ENCODE peak calls at places on chromosomes 1 and 21, in five cellular contexts. H, B, S, R and V are unnamed samples.

GRCh38 chr1:103520822-103521221 is 4.7 kb upstream of the RNPC3 start:
- DNase-seq in B (no peak), R (no peak), S (no peak), H (no peak), V (no peak)

GRCh38 chr21:14836950-14837349 is 227.8 kb downstream of the NRIP1 start:
- DNase-seq in S (no peak), B (no peak), R (no peak), H (no peak), V (no peak)

GRCh38 chr1:38114231-38114630 is 67.6 kb upstream of the POU3F1 start:
- DNase-seq in B (no peak), R (no peak), S (no peak), H (no peak), V (peak; percentile 6)

GRCh38 chr1:165329104-165329503 is 27.4 kb downstream of the LMX1A start:
- DNase-seq in R (no peak), B (no peak), S (no peak), H (no peak), V (no peak)

GRCh38 chr1:114122891-114123621 is 30.6 kb downstream of the SYT6 start:
- DNase-seq in B (no peak), H (no peak), S (no peak), R (no peak), V (no peak)

GRCh38 chr1:210328032-210328745 is 513 bp upstream of the HHAT start:
- DNase-seq in B (no peak), H (no peak), R (no peak), S (no peak), V (no peak)

GRCh38 chr1:58067082-58067481 is 479.4 kb downstream of the OMA1 start:
- DNase-seq in S (no peak), H (no peak), R (no peak), B (no peak), V (no peak)

GRCh38 chr1:1041092-1041503 is 21.2 kb downstream of the AGRN start:
- DNase-seq in B (no peak), R (no peak), H (no peak), S (no peak), V (no peak)

GRCh38 chr1:111778541-111779051 is 22.9 kb downstream of the DDX20 start:
- DNase-seq in H (no peak), S (no peak), B (no peak), R (no peak), V (no peak)

GRCh38 chr1:178932552-178932906 is 61.7 kb upstream of the ANGPTL1 start:
- DNase-seq in H (no peak), B (no peak), S (no peak), R (no peak), V (no peak)

GRCh38 chr1:195898924-195899323 is 709.3 kb downstream of the KCNT2 start:
- DNase-seq in B (no peak), S (no peak), H (no peak), R (no peak), V (no peak)

GRCh38 chr1:211577826-211578639 is 928 bp downstream of the SLC30A1 start:
- DNase-seq in R (peak; percentile 87), S (peak; percentile 85), H (peak; percentile 71), B (peak; percentile 64), V (peak; percentile 75)

GRCh38 chr1:44119525-44119924 is 904 bp downstream of the KLF17 start:
- DNase-seq in H (no peak), S (no peak), B (no peak), R (no peak), V (no peak)

GRCh38 chr1:111988743-111989453 is 570 bp downstream of the KCND3 start:
- DNase-seq in B (no peak), S (peak; percentile 13), H (no peak), R (peak; percentile 47), V (no peak)

GRCh38 chr1:200075522-200075921 is 48.0 kb downstream of the NR5A2 start:
- DNase-seq in H (no peak), S (no peak), B (no peak), R (no peak), V (no peak)

DNA sequence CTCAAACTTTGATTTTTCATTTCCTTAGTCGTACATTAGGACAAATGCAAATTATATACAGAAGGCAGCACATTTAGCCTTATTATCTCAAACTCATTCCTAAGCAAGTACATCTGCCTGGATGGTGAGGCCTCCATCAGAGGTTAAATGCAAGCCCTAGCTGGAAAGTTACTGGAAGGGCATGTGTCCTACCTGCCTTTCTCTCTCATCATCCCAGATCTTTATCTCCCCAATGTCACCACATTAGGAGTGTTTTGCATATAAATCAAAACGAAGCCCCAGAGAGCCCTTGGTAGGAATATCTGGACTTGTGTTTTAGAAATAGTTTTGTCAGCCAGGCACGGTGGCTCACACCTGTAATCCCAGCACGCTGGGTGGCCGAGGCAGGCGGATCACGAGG is 35.0 kb downstream of the APP start:
- DNase-seq in R (no peak), S (no peak), B (no peak), H (no peak), V (no peak)
- H3K4me1 ChIP-seq in R (peaks cover 12% of the 10 kb centered on the region), S (no peaks in the 10 kb centered on the region), B (no peaks in the 10 kb centered on the region), H (peaks cover 7% of the 10 kb centered on the region), V (no peaks in the 10 kb centered on the region)

GRCh38 chr1:35506960-35507901 is 50.0 kb downstream of the KIAA0319L start:
- DNase-seq in R (no peak), B (no peak), H (no peak), S (no peak), V (no peak)
- H3K4me3 ChIP-seq in R (no peak overlapping the region), B (no peak overlapping the region), H (peak overlapping the region; percentile 10), S (no peak overlapping the region), V (no peak overlapping the region)

GRCh38 chr1:247845011-247845692 is 3.5 kb upstream of the OR11L1 start:
- DNase-seq in B (no peak), H (no peak), R (no peak), S (no peak), V (no peak)
- H3K27ac ChIP-seq in B (no peak overlapping the region), H (no peak overlapping the region), R (no peak overlapping the region), S (no peak overlapping the region), V (no peak overlapping the region)

DNA sequence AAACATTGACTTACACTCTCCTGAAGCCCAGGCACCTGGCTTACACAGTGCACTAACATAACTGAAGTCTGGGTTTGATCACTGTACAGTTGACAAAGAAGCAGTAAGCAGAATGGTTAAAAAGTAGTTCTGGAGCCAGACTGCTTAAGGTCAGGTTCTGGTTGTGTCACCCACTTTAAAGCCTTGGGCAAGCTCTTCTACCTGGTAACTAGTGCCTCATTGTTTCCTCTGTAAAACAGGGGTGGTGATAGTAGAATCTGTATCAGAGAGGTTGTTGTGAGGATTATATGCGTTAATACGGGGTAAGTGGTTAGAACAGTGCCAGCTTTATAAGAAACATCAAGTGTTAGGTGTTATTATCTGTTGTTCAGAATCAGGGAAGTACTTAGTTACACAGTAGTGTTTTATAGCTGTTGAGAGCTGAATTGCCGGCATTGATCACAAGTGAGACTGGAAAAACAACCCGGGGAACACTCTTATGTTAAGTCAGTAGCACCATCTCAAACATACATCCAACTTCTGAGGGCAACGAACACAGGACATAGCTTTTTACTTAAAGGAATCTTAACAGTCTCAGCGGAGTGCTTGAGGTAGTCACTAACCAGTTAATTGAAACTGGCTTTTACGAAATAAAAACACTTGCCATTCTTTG is 3.7 kb downstream of the BACH1 start:
- DNase-seq in B (no peak), R (no peak), H (no peak), S (no peak), V (peak; percentile 63)
- H3K4me1 ChIP-seq in B (no peaks in the 10 kb centered on the region), R (peaks cover 77% of the 10 kb centered on the region), H (peaks cover 36% of the 10 kb centered on the region), S (peaks cover 60% of the 10 kb centered on the region), V (peaks cover 2% of the 10 kb centered on the region)

GRCh38 chr1:116379674-116380498 is 6.8 kb downstream of the ATP1A1 start:
- DNase-seq in H (no peak), S (no peak), R (no peak), B (no peak), V (peak; percentile 67)
- H3K4me3 ChIP-seq in H (no peak overlapping the region), S (no peak overlapping the region), R (no peak overlapping the region), B (no peak overlapping the region), V (peak overlapping the region; percentile 32)